ENCODE peak calls at places on chromosomes 12 and 14, in seven cellular contexts. E is HCT116, W is GM23248, A is PC-3, Z is neural progenitor cell, D is SK-N-SH, U is hepatocyte. G is an unnamed sample.

GRCh38 chr12:79085106-79085682 is 220.6 kb downstream of the SYT1 start:
- DNase-seq in E (no peak), W (no peak), A (no peak), Z (no peak), D (no peak), U (no peak), G (no peak)

GRCh38 chr12:117294206-117294605 is 67.2 kb downstream of the NOS1 start:
- DNase-seq in E (no peak), W (no peak), A (no peak), Z (no peak), D (no peak), U (no peak), G (no peak)

GRCh38 chr12:3119192-3119744 is 42.1 kb downstream of the TSPAN9 start:
- DNase-seq in E (no peak), W (no peak), A (no peak), Z (no peak), D (no peak), U (no peak), G (no peak)

GRCh38 chr12:27844427-27845090 is 64.5 kb upstream of the MANSC4 start:
- DNase-seq in E (no peak), W (no peak), A (no peak), Z (no peak), D (no peak), U (peak; percentile 23), G (no peak)

GRCh38 chr14:101072531-101072930 is 169.0 kb upstream of the RTL1 start:
- DNase-seq in E (no peak), W (no peak), A (peak; percentile 14), Z (no peak), D (peak; percentile 52), U (no peak), G (no peak)

GRCh38 chr12:29783773-29784666 is at the start of gene TMTC1:
- DNase-seq in E (no peak), W (peak; percentile 87), A (peak; percentile 63), Z (peak; percentile 92), D (peak; percentile 95), U (peak; percentile 81), G (no peak)

GRCh38 chr14:94011795-94012194 is 14.3 kb upstream of the OTUB2 start:
- DNase-seq in E (no peak), W (peak; percentile 59), A (no peak), Z (no peak), D (no peak), U (no peak), G (peak; percentile 18)

GRCh38 chr14:61298834-61299233 is 17.7 kb upstream of the TMEM30B start:
- DNase-seq in E (no peak), W (no peak), A (no peak), Z (no peak), D (no peak), U (no peak), G (no peak)

GRCh38 chr14:59343585-59343984 is 121.6 kb downstream of the GPR135 start:
- DNase-seq in E (no peak), W (no peak), A (peak; percentile 67), Z (no peak), D (no peak), U (no peak), G (no peak)

GRCh38 chr14:78412475-78412874 is 242.3 kb downstream of the NRXN3 start:
- DNase-seq in E (no peak), W (no peak), A (no peak), Z (no peak), D (no peak), U (no peak), G (no peak)

GRCh38 chr12:106804668-106805067 is 30.2 kb downstream of the RIC8B start:
- DNase-seq in E (no peak), W (no peak), A (no peak), Z (no peak), D (no peak), U (no peak), G (no peak)

GRCh38 chr12:57936513-57936883 is 4.9 kb upstream of the ATP23 start:
- DNase-seq in E (no peak), W (no peak), A (no peak), Z (no peak), D (no peak), U (no peak), G (no peak)

GRCh38 chr12:104951759-104952509 is 6.2 kb downstream of the SLC41A2 start:
- DNase-seq in E (no peak), W (peak; percentile 39), A (peak; percentile 80), Z (no peak), D (no peak), U (no peak), G (no peak)

GRCh38 chr12:45458854-45459807 is 243.2 kb downstream of the ANO6 start:
- DNase-seq in E (no peak), W (peak; percentile 54), A (peak; percentile 24), Z (no peak), D (no peak), U (no peak), G (no peak)

GRCh38 chr12:89470741-89471504 is 53.7 kb downstream of the GALNT4 start:
- DNase-seq in E (peak; percentile 42), W (peak; percentile 66), A (peak; percentile 80), Z (peak; percentile 61), D (peak; percentile 29), U (peak; percentile 67), G (peak; percentile 48)

GRCh38 chr14:93857500-93857899 is 69.2 kb upstream of the PRIMA1 start:
- DNase-seq in E (peak; percentile 3), W (no peak), A (no peak), Z (peak; percentile 47), D (no peak), U (peak; percentile 17), G (no peak)

GRCh38 chr12:49451468-49452259 is 84.4 kb downstream of the SPATS2 start:
- DNase-seq in E (no peak), W (no peak), A (no peak), Z (no peak), D (no peak), U (no peak), G (no peak)

GRCh38 chr12:66119870-66120241 is 10.7 kb downstream of the LLPH start:
- DNase-seq in E (no peak), W (no peak), A (no peak), Z (no peak), D (no peak), U (no peak), G (no peak)

GRCh38 chr12:68065163-68065562 is 75.9 kb downstream of the IFNG-AS1 start:
- DNase-seq in E (no peak), W (no peak), A (no peak), Z (no peak), D (no peak), U (no peak), G (no peak)

GRCh38 chr12:108248011-108248410 is 91.1 kb downstream of the CMKLR1 start:
- DNase-seq in E (no peak), W (no peak), A (no peak), Z (no peak), D (no peak), U (no peak), G (no peak)

GRCh38 chr14:65195042-65195719 is 92.9 kb upstream of the MAX start:
- DNase-seq in E (no peak), W (no peak), A (no peak), Z (no peak), D (no peak), U (no peak), G (peak; percentile 64)

GRCh38 chr12:57616383-57617101 is 5.3 kb downstream of the ARHGEF25 start:
- DNase-seq in E (no peak), W (peak; percentile 90), A (no peak), Z (no peak), D (no peak), U (no peak), G (no peak)

GRCh38 chr14:53411110-53411509 is 258.0 kb upstream of the DDHD1 start:
- DNase-seq in E (no peak), W (peak; percentile 84), A (no peak), Z (no peak), D (no peak), U (no peak), G (no peak)

DNA sequence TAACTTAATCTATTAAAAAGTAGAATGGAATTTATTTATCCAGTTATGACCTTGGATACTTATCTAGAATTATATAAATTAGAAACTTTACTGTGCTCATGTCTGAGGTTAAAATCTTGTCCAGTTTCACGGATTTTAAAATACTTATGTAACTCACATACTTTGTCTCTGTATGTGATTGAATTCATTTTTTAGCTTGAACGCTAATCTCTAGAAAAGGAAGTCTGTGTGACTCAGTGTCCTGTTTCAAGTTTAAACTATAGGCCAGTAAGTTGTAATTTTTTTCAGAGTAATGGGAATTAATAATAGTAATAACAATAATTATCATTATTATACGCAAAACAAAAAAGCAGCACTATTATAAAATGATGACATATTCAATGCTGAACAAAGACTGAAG is 168.6 kb downstream of the CPNE8 start:
- DNase-seq in E (no peak), W (no peak), A (no peak), Z (no peak), D (no peak), U (no peak), G (no peak)
- TF ChIP-seq EZH2phosphoT487 in E (no peak), W (no peak), A (no peak), Z (no peak), D (no peak), U (no peak), G (no peak)

DNA sequence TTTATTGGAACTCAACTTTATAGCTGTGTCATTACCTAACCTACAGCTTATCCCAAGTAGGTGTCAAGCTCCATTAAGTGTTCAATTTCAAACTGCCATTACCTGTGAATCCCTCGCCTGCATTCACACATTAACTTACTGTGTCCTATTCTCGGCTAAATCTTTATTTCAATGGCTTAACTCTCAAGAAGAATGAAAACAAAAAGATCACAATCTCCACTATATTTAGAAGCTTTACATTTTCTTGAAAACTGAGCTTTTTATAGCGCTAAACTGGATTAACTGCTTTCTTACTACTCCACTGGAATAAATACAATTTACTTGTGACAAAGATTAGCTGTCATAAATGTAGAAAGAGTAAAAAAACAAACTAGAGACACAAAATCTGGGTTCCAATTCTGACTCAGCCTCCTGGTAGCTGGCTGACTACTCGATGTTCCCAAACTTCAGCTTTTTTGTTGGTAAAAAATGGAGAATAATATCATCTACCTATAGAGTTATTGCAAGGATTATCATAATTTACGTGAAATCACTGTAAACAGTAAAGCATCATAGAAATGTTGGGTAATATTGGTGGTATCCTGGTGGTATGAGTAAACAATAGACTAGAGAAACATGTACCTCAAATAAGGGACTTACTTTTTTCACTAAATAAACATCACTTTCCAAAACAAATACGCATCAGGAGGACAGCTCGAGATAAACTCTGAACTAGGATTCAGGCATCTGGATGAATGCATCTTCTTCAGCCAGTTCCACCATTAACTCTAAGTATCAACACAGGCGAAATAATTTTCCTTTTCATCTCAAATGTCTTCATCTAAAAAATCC is 1.7 kb downstream of the RALGAPA1 start:
- DNase-seq in E (no peak), W (peak; percentile 4), A (no peak), Z (no peak), D (no peak), U (no peak), G (no peak)
- H3K27ac ChIP-seq in E (no peak overlapping the region), W (peak overlapping the region; percentile 68), A (no peak overlapping the region), Z (no peak overlapping the region), D (no peak overlapping the region), U (no peak overlapping the region), G (no peak overlapping the region)

GRCh38 chr12:47813491-47814196 is 6.1 kb downstream of the HDAC7 start:
- DNase-seq in E (no peak), W (no peak), A (no peak), Z (peak; percentile 53), D (no peak), U (no peak), G (peak; percentile 89)
- H3K4me1 ChIP-seq in E (peaks cover 100% of the 10 kb centered on the region), W (peaks cover 77% of the 10 kb centered on the region), A (peaks cover 56% of the 10 kb centered on the region), Z (peaks cover 49% of the 10 kb centered on the region), D (peaks cover 72% of the 10 kb centered on the region), U (peaks cover 59% of the 10 kb centered on the region), G (peaks cover 98% of the 10 kb centered on the region)

DNA sequence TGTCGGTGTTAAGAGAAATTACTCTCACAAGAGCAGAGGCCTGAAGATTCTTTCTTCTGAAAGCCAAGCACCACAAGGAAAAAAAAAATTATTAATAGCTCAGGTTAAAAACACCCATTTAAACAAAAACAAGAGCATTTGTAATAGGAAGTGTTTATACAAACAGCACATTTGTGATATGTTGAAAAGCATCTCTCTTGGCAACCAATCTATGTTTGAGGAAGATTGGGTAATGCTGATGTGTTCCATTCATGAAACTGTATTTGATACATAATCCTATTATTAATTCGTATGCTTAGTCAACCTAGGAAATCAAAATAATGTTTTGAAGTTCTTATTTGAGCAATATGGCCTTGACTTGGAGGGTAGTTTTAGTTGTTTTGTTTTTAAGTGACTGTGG is 36.6 kb downstream of the SSPN start:
- DNase-seq in E (no peak), W (no peak), A (no peak), Z (no peak), D (no peak), U (no peak), G (no peak)
- TF ChIP-seq EZH2phosphoT487 in E (no peak), W (no peak), A (no peak), Z (no peak), D (no peak), U (no peak), G (no peak)

G was measured in OCI-LY7.